ENCODE peak calls at places on chromosome 21, in ten cellular contexts. One of them, this sample, is unnamed. For H3K4me1 and H3K36me3, the result is how much of the 10 kb centered on the place peaks cover.

GRCh38 chr21:26405071-26405470 is 168.0 kb downstream of the CYYR1 start:
- DNase-seq in right lobe of liver: no peak
- DNase-seq in Karpas-422: no peak
- DNase-seq in IMR-90: peak
- DNase-seq in hepatocyte: peak
- DNase-seq in transverse colon: no peak
- DNase-seq in PC-3: peak
- DNase-seq in fibroblast of lung: peak
- DNase-seq in mucosa of descending colon: no peak
- DNase-seq in DND-41: no peak
- DNase-seq in this sample: no peak

GRCh38 chr21:45542667-45543370 is 579 bp upstream of the SLC19A1 start:
- DNase-seq in right lobe of liver: peak
- DNase-seq in Karpas-422: no peak
- DNase-seq in IMR-90: no peak
- DNase-seq in hepatocyte: no peak
- DNase-seq in transverse colon: no peak
- DNase-seq in PC-3: no peak
- DNase-seq in fibroblast of lung: no peak
- DNase-seq in mucosa of descending colon: peak
- DNase-seq in DND-41: no peak
- DNase-seq in this sample: no peak

GRCh38 chr21:44820851-44821250 is 3.0 kb upstream of the SUMO3 start:
- DNase-seq in right lobe of liver: no peak
- DNase-seq in Karpas-422: no peak
- DNase-seq in IMR-90: peak
- DNase-seq in hepatocyte: no peak
- DNase-seq in transverse colon: no peak
- DNase-seq in PC-3: no peak
- DNase-seq in fibroblast of lung: peak
- DNase-seq in mucosa of descending colon: no peak
- DNase-seq in DND-41: no peak
- DNase-seq in this sample: no peak

GRCh38 chr21:32921632-32922230 is 104.0 kb upstream of the OLIG2 start:
- DNase-seq in right lobe of liver: no peak
- DNase-seq in Karpas-422: peak
- DNase-seq in IMR-90: peak
- DNase-seq in hepatocyte: no peak
- DNase-seq in transverse colon: peak
- DNase-seq in PC-3: peak
- DNase-seq in fibroblast of lung: no peak
- DNase-seq in mucosa of descending colon: peak
- DNase-seq in DND-41: peak
- DNase-seq in this sample: no peak

GRCh38 chr21:32940079-32941014 is 85.4 kb upstream of the OLIG2 start:
- DNase-seq in right lobe of liver: no peak
- DNase-seq in Karpas-422: peak
- DNase-seq in IMR-90: peak
- DNase-seq in hepatocyte: peak
- DNase-seq in transverse colon: peak
- DNase-seq in PC-3: peak
- DNase-seq in fibroblast of lung: peak
- DNase-seq in mucosa of descending colon: peak
- DNase-seq in DND-41: peak
- DNase-seq in this sample: peak

GRCh38 chr21:40615503-40616376 is 231.2 kb downstream of the DSCAM start:
- DNase-seq in right lobe of liver: no peak
- DNase-seq in Karpas-422: no peak
- DNase-seq in IMR-90: no peak
- DNase-seq in hepatocyte: peak
- DNase-seq in transverse colon: no peak
- DNase-seq in PC-3: no peak
- DNase-seq in fibroblast of lung: peak
- DNase-seq in mucosa of descending colon: no peak
- DNase-seq in DND-41: no peak
- DNase-seq in this sample: no peak

GRCh38 chr21:42513985-42514882 is 582 bp downstream of the SLC37A1 start:
- DNase-seq in right lobe of liver: peak
- DNase-seq in Karpas-422: peak
- DNase-seq in IMR-90: no peak
- DNase-seq in hepatocyte: peak
- DNase-seq in transverse colon: peak
- DNase-seq in PC-3: peak
- DNase-seq in fibroblast of lung: peak
- DNase-seq in mucosa of descending colon: peak
- DNase-seq in DND-41: peak
- DNase-seq in this sample: peak

GRCh38 chr21:39715804-39716397 is 29.1 kb upstream of the IGSF5 start:
- DNase-seq in right lobe of liver: peak
- DNase-seq in Karpas-422: peak
- DNase-seq in IMR-90: peak
- DNase-seq in hepatocyte: peak
- DNase-seq in transverse colon: peak
- DNase-seq in PC-3: peak
- DNase-seq in fibroblast of lung: peak
- DNase-seq in mucosa of descending colon: peak
- DNase-seq in DND-41: peak
- DNase-seq in this sample: peak

GRCh38 chr21:33155457-33155856 is 74.3 kb upstream of the IFNAR2 start:
- DNase-seq in right lobe of liver: no peak
- DNase-seq in Karpas-422: no peak
- DNase-seq in IMR-90: no peak
- DNase-seq in hepatocyte: no peak
- DNase-seq in transverse colon: no peak
- DNase-seq in PC-3: no peak
- DNase-seq in fibroblast of lung: no peak
- DNase-seq in mucosa of descending colon: peak
- DNase-seq in DND-41: no peak
- DNase-seq in this sample: no peak

GRCh38 chr21:26833460-26833939 is 11.7 kb downstream of the ADAMTS1 start:
- DNase-seq in right lobe of liver: no peak
- DNase-seq in Karpas-422: no peak
- DNase-seq in IMR-90: no peak
- DNase-seq in hepatocyte: no peak
- DNase-seq in transverse colon: no peak
- DNase-seq in PC-3: no peak
- DNase-seq in fibroblast of lung: no peak
- DNase-seq in mucosa of descending colon: no peak
- DNase-seq in DND-41: no peak
- DNase-seq in this sample: no peak

GRCh38 chr21:43324596-43324995 is 102.3 kb downstream of the SIK1 start:
- DNase-seq in right lobe of liver: no peak
- DNase-seq in Karpas-422: no peak
- DNase-seq in IMR-90: no peak
- DNase-seq in hepatocyte: no peak
- DNase-seq in transverse colon: no peak
- DNase-seq in PC-3: no peak
- DNase-seq in fibroblast of lung: no peak
- DNase-seq in mucosa of descending colon: no peak
- DNase-seq in DND-41: no peak
- DNase-seq in this sample: no peak

GRCh38 chr21:41378849-41379248 is 17.0 kb downstream of the MX2 start:
- DNase-seq in right lobe of liver: no peak
- DNase-seq in Karpas-422: no peak
- DNase-seq in IMR-90: no peak
- DNase-seq in hepatocyte: no peak
- DNase-seq in transverse colon: no peak
- DNase-seq in PC-3: no peak
- DNase-seq in fibroblast of lung: no peak
- DNase-seq in mucosa of descending colon: no peak
- DNase-seq in DND-41: no peak
- DNase-seq in this sample: no peak

GRCh38 chr21:38350681-38351080 is 93.9 kb downstream of the KCNJ15 start:
- DNase-seq in right lobe of liver: no peak
- DNase-seq in Karpas-422: no peak
- DNase-seq in IMR-90: no peak
- DNase-seq in hepatocyte: peak
- DNase-seq in transverse colon: no peak
- DNase-seq in PC-3: no peak
- DNase-seq in fibroblast of lung: no peak
- DNase-seq in mucosa of descending colon: no peak
- DNase-seq in DND-41: no peak
- DNase-seq in this sample: no peak

DNA sequence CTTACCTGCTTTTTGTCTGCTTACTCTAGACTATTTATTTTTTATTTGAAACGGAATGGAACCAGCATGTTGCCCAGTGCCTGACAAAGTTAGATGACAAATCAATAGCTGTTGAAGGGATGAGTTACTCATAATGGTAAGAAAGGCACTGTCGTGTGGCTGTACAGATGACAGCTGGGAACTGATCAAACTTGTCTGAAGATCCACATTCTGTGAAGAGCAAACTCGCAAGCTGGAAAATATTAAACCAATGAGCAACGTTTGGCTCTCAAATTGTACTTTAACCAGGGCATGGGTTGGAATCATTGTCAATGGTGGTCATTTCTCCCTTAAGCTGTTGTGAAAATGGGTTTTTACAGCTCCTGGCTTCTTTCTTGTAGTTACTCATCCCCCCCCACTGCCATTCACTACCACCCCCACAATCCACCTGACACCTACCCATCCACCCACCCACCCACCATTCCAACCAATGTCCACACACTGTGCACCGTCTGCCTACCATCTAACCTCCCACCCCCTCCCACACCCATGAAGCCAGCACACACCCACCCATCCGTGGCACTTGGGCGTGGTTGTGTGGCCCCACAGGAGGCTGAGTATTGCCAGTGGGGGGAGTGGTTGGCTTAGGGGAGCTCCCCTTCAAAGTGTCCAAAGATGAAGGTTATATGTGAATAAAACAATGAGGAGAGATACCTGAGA is 46.8 kb downstream of the CLDN14 start:
- DNase-seq in right lobe of liver: no peak
- DNase-seq in Karpas-422: no peak
- DNase-seq in IMR-90: no peak
- DNase-seq in hepatocyte: no peak
- DNase-seq in transverse colon: no peak
- DNase-seq in PC-3: no peak
- DNase-seq in fibroblast of lung: no peak
- DNase-seq in mucosa of descending colon: no peak
- DNase-seq in DND-41: no peak
- DNase-seq in this sample: no peak
- H3K4me3 ChIP-seq in right lobe of liver: no peak
- H3K4me3 ChIP-seq in Karpas-422: no peak
- H3K4me3 ChIP-seq in IMR-90: no peak
- H3K4me3 ChIP-seq in hepatocyte: no peak
- H3K4me3 ChIP-seq in transverse colon: no peak
- H3K4me3 ChIP-seq in PC-3: no peak
- H3K4me3 ChIP-seq in fibroblast of lung: no peak
- H3K4me3 ChIP-seq in mucosa of descending colon: no peak
- H3K4me3 ChIP-seq in DND-41: no peak
- H3K4me3 ChIP-seq in this sample: no peak

GRCh38 chr21:17523007-17523451 is 10.2 kb downstream of the CXADR start:
- DNase-seq in right lobe of liver: peak
- DNase-seq in Karpas-422: no peak
- DNase-seq in IMR-90: no peak
- DNase-seq in hepatocyte: peak
- DNase-seq in transverse colon: peak
- DNase-seq in PC-3: peak
- DNase-seq in fibroblast of lung: no peak
- DNase-seq in mucosa of descending colon: peak
- DNase-seq in DND-41: no peak
- DNase-seq in this sample: no peak
- H3K4me1 ChIP-seq in right lobe of liver: under half
- H3K4me1 ChIP-seq in Karpas-422: under half
- H3K4me1 ChIP-seq in IMR-90: under half
- H3K4me1 ChIP-seq in hepatocyte: under half
- H3K4me1 ChIP-seq in transverse colon: under half
- H3K4me1 ChIP-seq in PC-3: under half
- H3K4me1 ChIP-seq in fibroblast of lung: under half
- H3K4me1 ChIP-seq in mucosa of descending colon: under half
- H3K4me1 ChIP-seq in DND-41: under half
- H3K4me1 ChIP-seq in this sample: under half

GRCh38 chr21:36349315-36349714 is 29.3 kb downstream of the MORC3 start:
- DNase-seq in right lobe of liver: no peak
- DNase-seq in Karpas-422: no peak
- DNase-seq in IMR-90: no peak
- DNase-seq in hepatocyte: no peak
- DNase-seq in transverse colon: no peak
- DNase-seq in PC-3: no peak
- DNase-seq in fibroblast of lung: no peak
- DNase-seq in mucosa of descending colon: no peak
- DNase-seq in DND-41: no peak
- DNase-seq in this sample: no peak

GRCh38 chr21:36350282-36350910 is 30.4 kb downstream of the MORC3 start:
- DNase-seq in right lobe of liver: no peak
- DNase-seq in Karpas-422: no peak
- DNase-seq in IMR-90: peak
- DNase-seq in hepatocyte: no peak
- DNase-seq in transverse colon: no peak
- DNase-seq in PC-3: no peak
- DNase-seq in fibroblast of lung: peak
- DNase-seq in mucosa of descending colon: no peak
- DNase-seq in DND-41: no peak
- DNase-seq in this sample: no peak

GRCh38 chr21:36347278-36347961 is 27.4 kb downstream of the MORC3 start:
- DNase-seq in right lobe of liver: no peak
- DNase-seq in Karpas-422: no peak
- DNase-seq in IMR-90: peak
- DNase-seq in hepatocyte: no peak
- DNase-seq in transverse colon: no peak
- DNase-seq in PC-3: no peak
- DNase-seq in fibroblast of lung: peak
- DNase-seq in mucosa of descending colon: no peak
- DNase-seq in DND-41: no peak
- DNase-seq in this sample: no peak

GRCh38 chr21:36347962-36348328 is 27.9 kb downstream of the MORC3 start:
- DNase-seq in right lobe of liver: no peak
- DNase-seq in Karpas-422: no peak
- DNase-seq in IMR-90: peak
- DNase-seq in hepatocyte: no peak
- DNase-seq in transverse colon: no peak
- DNase-seq in PC-3: peak
- DNase-seq in fibroblast of lung: peak
- DNase-seq in mucosa of descending colon: no peak
- DNase-seq in DND-41: no peak
- DNase-seq in this sample: no peak

GRCh38 chr21:36344931-36345330 is 24.9 kb downstream of the MORC3 start:
- DNase-seq in right lobe of liver: no peak
- DNase-seq in Karpas-422: no peak
- DNase-seq in IMR-90: no peak
- DNase-seq in hepatocyte: no peak
- DNase-seq in transverse colon: no peak
- DNase-seq in PC-3: no peak
- DNase-seq in fibroblast of lung: no peak
- DNase-seq in mucosa of descending colon: no peak
- DNase-seq in DND-41: no peak
- DNase-seq in this sample: no peak
- H3K36me3 ChIP-seq in right lobe of liver: half or more
- H3K36me3 ChIP-seq in Karpas-422: under half
- H3K36me3 ChIP-seq in IMR-90: half or more
- H3K36me3 ChIP-seq in hepatocyte: under half
- H3K36me3 ChIP-seq in transverse colon: under half
- H3K36me3 ChIP-seq in PC-3: half or more
- H3K36me3 ChIP-seq in fibroblast of lung: under half
- H3K36me3 ChIP-seq in mucosa of descending colon: under half
- H3K36me3 ChIP-seq in DND-41: half or more
- H3K36me3 ChIP-seq in this sample: half or more

DNA sequence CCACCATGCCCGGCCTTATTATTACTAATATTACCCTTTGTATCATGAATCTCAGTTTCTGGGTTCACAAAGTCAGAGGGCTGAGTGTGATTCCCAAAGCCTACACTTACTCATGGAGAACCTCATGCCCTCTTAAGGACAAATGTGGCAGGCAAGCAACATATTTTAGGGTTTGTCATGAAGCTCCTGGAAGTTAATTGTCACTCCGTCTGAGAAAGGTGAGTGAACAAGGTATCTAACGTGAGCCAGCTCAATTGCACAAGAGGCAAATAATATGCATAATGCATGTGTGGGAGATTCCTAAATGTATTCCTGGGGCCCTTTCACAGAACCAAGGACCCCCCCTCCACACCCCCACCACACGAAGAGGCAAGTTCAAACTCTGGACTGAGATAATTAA is 10.1 kb upstream of the TIAM1 start:
- DNase-seq in right lobe of liver: no peak
- DNase-seq in Karpas-422: no peak
- DNase-seq in IMR-90: no peak
- DNase-seq in hepatocyte: no peak
- DNase-seq in transverse colon: no peak
- DNase-seq in PC-3: peak
- DNase-seq in fibroblast of lung: no peak
- DNase-seq in mucosa of descending colon: no peak
- DNase-seq in DND-41: no peak
- DNase-seq in this sample: no peak
- H3K4me3 ChIP-seq in right lobe of liver: no peak
- H3K4me3 ChIP-seq in Karpas-422: no peak
- H3K4me3 ChIP-seq in IMR-90: no peak
- H3K4me3 ChIP-seq in hepatocyte: no peak
- H3K4me3 ChIP-seq in transverse colon: no peak
- H3K4me3 ChIP-seq in PC-3: peak
- H3K4me3 ChIP-seq in fibroblast of lung: no peak
- H3K4me3 ChIP-seq in mucosa of descending colon: no peak
- H3K4me3 ChIP-seq in DND-41: no peak
- H3K4me3 ChIP-seq in this sample: no peak

This sample was measured in heart right ventricle.